ENCODE peak calls at places on chromosome 14, in eight cellular contexts. Q, P, J, M, B, T, F and I are unnamed samples.

GRCh38 chr14:60151715-60152114 is 13.5 kb downstream of the DHRS7 start:
- DNase-seq in P (peak), T (peak), F (peak), B (peak), J (peak), Q (no peak), M (peak), I (peak)

GRCh38 chr14:60670994-60671393 is 21.7 kb upstream of the SIX1 start:
- DNase-seq in T (no peak), M (no peak), Q (no peak), J (no peak), B (no peak), P (no peak), F (no peak), I (no peak)

GRCh38 chr14:55105991-55106390 is 23.1 kb upstream of the LGALS3 start:
- DNase-seq in F (no peak), T (no peak), P (no peak), B (no peak), Q (no peak), J (no peak), M (no peak), I (no peak)

GRCh38 chr14:55383541-55384140 is 28.0 kb downstream of the ATG14 start:
- DNase-seq in T (no peak), M (no peak), F (no peak), Q (no peak), B (no peak), J (no peak), P (no peak), I (no peak)

GRCh38 chr14:103725001-103725682 is 9.5 kb downstream of the ZFYVE21 start:
- DNase-seq in Q (no peak), T (no peak), P (no peak), B (no peak), J (no peak), M (no peak), F (no peak), I (no peak)

GRCh38 chr14:92676448-92677086 is 71.9 kb downstream of the LGMN start:
- DNase-seq in J (no peak), F (no peak), B (no peak), M (no peak), P (no peak), T (no peak), Q (no peak), I (no peak)

GRCh38 chr14:102903889-102904512 is 18.5 kb upstream of the AMN start:
- DNase-seq in P (no peak), Q (no peak), J (no peak), T (no peak), F (no peak), M (no peak), B (no peak), I (no peak)

GRCh38 chr14:54564799-54565235 is 2.1 kb upstream of the SAMD4A start:
- DNase-seq in P (no peak), M (no peak), T (peak), Q (no peak), F (no peak), J (no peak), B (peak), I (no peak)

GRCh38 chr14:51562816-51563215 is 88.9 kb upstream of the FRMD6 start:
- DNase-seq in P (no peak), F (no peak), Q (no peak), B (no peak), M (no peak), J (no peak), T (no peak), I (no peak)

GRCh38 chr14:23366163-23366921 is 1.4 kb upstream of the EFS start:
- DNase-seq in J (peak), Q (peak), B (peak), T (no peak), M (peak), P (peak), F (no peak), I (peak)

GRCh38 chr14:103501921-103502669 is 20.5 kb downstream of the CKB start:
- DNase-seq in T (no peak), F (no peak), P (no peak), J (peak), Q (no peak), B (no peak), M (no peak), I (no peak)

GRCh38 chr14:80275208-80275850 is 64.0 kb upstream of the DIO2 start:
- DNase-seq in J (no peak), P (no peak), Q (no peak), F (no peak), M (no peak), B (peak), T (no peak), I (no peak)

GRCh38 chr14:74347096-74347794 is 1.0 kb upstream of the VRTN start:
- DNase-seq in J (no peak), P (no peak), Q (peak), M (no peak), T (no peak), F (no peak), B (no peak), I (no peak)

GRCh38 chr14:85471744-85472143 is 58.2 kb upstream of the FLRT2 start:
- DNase-seq in B (peak), J (no peak), F (no peak), P (no peak), M (peak), Q (no peak), T (no peak), I (no peak)

GRCh38 chr14:69820991-69821390 is 23.9 kb upstream of the SLC10A1 start:
- DNase-seq in J (no peak), Q (no peak), T (no peak), M (no peak), F (no peak), B (no peak), P (no peak), I (no peak)

GRCh38 chr14:85731198-85731597 is 201.3 kb downstream of the FLRT2 start:
- DNase-seq in F (no peak), J (no peak), T (no peak), Q (no peak), P (peak), M (peak), B (no peak), I (no peak)

GRCh38 chr14:68998062-68998461 is 19.0 kb upstream of the ACTN1 start:
- DNase-seq in P (no peak), B (no peak), J (no peak), T (no peak), F (no peak), M (no peak), Q (no peak), I (no peak)

GRCh38 chr14:67695394-67695949 is at the start of gene RDH11:
- DNase-seq in B (peak), J (peak), M (peak), F (peak), Q (peak), T (peak), P (peak), I (peak)

GRCh38 chr14:69375182-69375581 is 22.9 kb downstream of the ERH start:
- DNase-seq in T (no peak), Q (no peak), P (no peak), J (no peak), M (no peak), B (no peak), F (no peak), I (no peak)

GRCh38 chr14:52063107-52063506 is 5.8 kb downstream of the NID2 start:
- DNase-seq in Q (no peak), J (no peak), T (no peak), M (no peak), F (no peak), B (peak), P (peak), I (no peak)

GRCh38 chr14:99529899-99530298 is 48.7 kb downstream of the CCNK start:
- DNase-seq in B (no peak), M (no peak), Q (no peak), F (no peak), T (no peak), J (no peak), P (no peak), I (no peak)

GRCh38 chr14:54040851-54041250 is 84.2 kb upstream of the BMP4 start:
- DNase-seq in T (no peak), J (no peak), P (no peak), M (no peak), Q (no peak), F (no peak), B (no peak), I (no peak)

GRCh38 chr14:82872494-82872893 is 1338.8 kb upstream of the SEL1L start:
- DNase-seq in J (no peak), B (peak), Q (peak), F (no peak), T (peak), M (no peak), P (no peak), I (no peak)

GRCh38 chr14:104341532-104342434 is 203.4 kb downstream of the KIF26A start:
- DNase-seq in P (no peak), M (no peak), T (peak), F (no peak), B (peak), Q (peak), J (no peak), I (peak)

GRCh38 chr14:87161502-87161901 is 831.5 kb downstream of the GALC start:
- DNase-seq in P (no peak), B (no peak), M (no peak), T (no peak), F (no peak), J (no peak), Q (no peak), I (no peak)

GRCh38 chr14:30017370-30017993 is 89.8 kb upstream of the PRKD1 start:
- DNase-seq in T (no peak), M (no peak), J (no peak), P (no peak), F (no peak), B (no peak), Q (no peak), I (no peak)

GRCh38 chr14:65187421-65188049 is 85.2 kb upstream of the MAX start:
- DNase-seq in F (no peak), T (no peak), J (no peak), B (no peak), M (no peak), P (no peak), Q (peak), I (no peak)

GRCh38 chr14:61472801-61473376 is 151.5 kb downstream of the PRKCH start:
- DNase-seq in Q (no peak), P (no peak), B (no peak), J (no peak), F (peak), T (no peak), M (no peak), I (no peak)